ENCODE peak calls at places on chromosome 16, in nine cellular contexts. G is H1, Q is fibroblast of lung, O is HCT116, Z is GM23248, N is K562, U is MM.1S, E is GM12878, X is PC-3. A is an unnamed sample.
A peak's percentile ranks its signal among the peaks of the same experiment; 100 is the strongest.

GRCh38 chr16:57799619-57800212 is 2.6 kb downstream of the KIFC3 start:
- DNase-seq in Z (no peak), G (no peak), X (no peak), Q (no peak), E (no peak), U (no peak), O (no peak), N (no peak), A (peak; percentile 55)

GRCh38 chr16:30351586-30352419 is 3.3 kb downstream of the CD2BP2 start:
- DNase-seq in U (no peak), G (no peak), Z (peak; percentile 96), O (peak; percentile 39), N (no peak), X (peak; percentile 88), Q (peak; percentile 92), E (no peak), A (no peak)

GRCh38 chr16:62253926-62254325 is 217.7 kb upstream of the CDH8 start:
- DNase-seq in Z (no peak), X (no peak), N (no peak), G (no peak), Q (no peak), O (no peak), U (no peak), E (no peak), A (no peak)

GRCh38 chr16:19463468-19464315 is 46.0 kb downstream of the TMC5 start:
- DNase-seq in N (no peak), Q (no peak), U (no peak), Z (no peak), E (no peak), X (peak; percentile 19), O (no peak), G (no peak), A (no peak)

GRCh38 chr16:9122969-9123368 is 31.5 kb downstream of the HAPSTR1 start:
- DNase-seq in O (no peak), Z (no peak), E (no peak), N (no peak), X (no peak), G (no peak), U (no peak), Q (no peak), A (no peak)

GRCh38 chr16:69408451-69408850 is 16.0 kb upstream of the CYB5B start:
- DNase-seq in O (peak; percentile 93), N (no peak), E (no peak), X (no peak), Q (peak; percentile 23), Z (no peak), G (no peak), U (no peak), A (no peak)

GRCh38 chr16:17590711-17591654 is 120.2 kb upstream of the XYLT1 start:
- DNase-seq in Q (peak; percentile 37), N (no peak), X (no peak), E (no peak), Z (peak; percentile 72), U (no peak), G (no peak), O (no peak), A (peak; percentile 71)

GRCh38 chr16:85990861-85991301 is 91.9 kb downstream of the IRF8 start:
- DNase-seq in Q (no peak), N (no peak), E (peak; percentile 68), G (no peak), X (no peak), Z (no peak), O (no peak), U (no peak), A (no peak)

GRCh38 chr16:72875291-72876036 is 172.5 kb downstream of the ZFHX3 start:
- DNase-seq in X (peak; percentile 26), U (no peak), G (no peak), O (no peak), Q (no peak), E (no peak), Z (no peak), N (no peak), A (no peak)

GRCh38 chr16:48353565-48354163 is 31.5 kb downstream of the SIAH1 start:
- DNase-seq in E (peak; percentile 37), N (peak; percentile 74), Z (peak; percentile 89), U (peak; percentile 70), G (peak; percentile 63), O (peak; percentile 51), X (peak; percentile 69), Q (peak; percentile 60), A (peak; percentile 73)

GRCh38 chr16:29784901-29785500 is 5.5 kb upstream of the KIF22 start:
- DNase-seq in Z (peak; percentile 86), X (no peak), U (peak; percentile 27), G (peak; percentile 95), Q (peak; percentile 58), E (no peak), O (no peak), N (peak; percentile 76), A (no peak)

GRCh38 chr16:77422196-77422784 is 12.5 kb downstream of the ADAMTS18 start:
- DNase-seq in Z (no peak), Q (no peak), E (no peak), G (no peak), X (no peak), N (no peak), U (no peak), O (no peak), A (no peak)

GRCh38 chr16:1220841-1221627 is 4.0 kb downstream of the TPSG1 start:
- DNase-seq in N (peak; percentile 41), X (no peak), Z (no peak), E (no peak), G (no peak), O (no peak), U (no peak), Q (no peak), A (no peak)
- TF ChIP-seq EZH2 in N (no peak), X (no peak), Z (no peak), E (no peak), G (no peak), O (no peak), U (no peak), Q (no peak), A (no peak)

DNA sequence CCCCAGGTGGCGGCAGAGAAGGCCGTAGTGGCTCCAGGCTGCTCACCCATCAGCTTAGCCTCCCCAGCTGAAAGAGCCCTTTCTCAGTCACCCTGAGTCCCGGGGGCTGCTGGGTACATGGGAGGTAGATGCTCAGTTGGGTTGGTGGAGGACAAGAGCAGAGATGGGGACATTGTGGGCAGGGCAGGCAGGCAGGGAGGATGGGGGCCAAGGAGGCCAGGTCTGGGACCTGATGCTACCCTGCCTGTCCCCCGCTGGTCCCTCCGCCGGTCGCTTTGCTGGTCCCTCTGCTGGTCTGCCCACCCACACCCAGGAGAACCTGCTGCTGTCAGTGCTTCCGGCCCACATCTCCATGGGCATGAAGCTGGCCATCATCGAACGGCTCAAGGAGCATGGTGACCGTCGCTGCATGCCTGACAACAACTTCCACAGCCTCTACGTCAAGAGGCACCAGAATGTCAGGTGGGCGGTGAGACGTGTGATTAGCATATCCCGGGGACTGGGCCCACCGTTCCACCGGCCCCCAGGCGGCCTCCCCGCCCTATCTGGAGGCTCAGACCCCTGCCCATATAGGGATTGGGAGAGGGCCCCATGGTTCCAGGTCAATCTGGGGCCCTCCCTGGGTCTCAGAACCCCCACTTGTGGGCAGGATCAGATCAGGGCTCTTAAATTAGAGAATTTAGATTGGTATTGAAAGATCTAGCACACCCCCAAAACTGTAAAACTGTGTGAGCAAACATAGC is 26.9 kb downstream of the ADCY7 start:
- DNase-seq in G (no peak), X (no peak), Q (no peak), U (no peak), O (no peak), N (no peak), Z (no peak), E (no peak), A (no peak)
- H3K4me1 ChIP-seq in G (no peaks in the 10 kb centered on the region), X (no peaks in the 10 kb centered on the region), Q (no peaks in the 10 kb centered on the region), U (no peaks in the 10 kb centered on the region), O (no peaks in the 10 kb centered on the region), N (no peaks in the 10 kb centered on the region), Z (no peaks in the 10 kb centered on the region), E (no peaks in the 10 kb centered on the region), A (no peaks in the 10 kb centered on the region)

GRCh38 chr16:1613240-1613639 is 1.1 kb downstream of the CRAMP1 start:
- DNase-seq in O (no peak), U (peak; percentile 42), E (no peak), Z (peak; percentile 51), Q (no peak), X (peak; percentile 6), G (no peak), N (no peak), A (peak; percentile 18)
- H2AFZ ChIP-seq in O (no peak overlapping the region), U (peak overlapping the region; percentile 43), E (no peak overlapping the region), Z (peak overlapping the region; percentile 31), Q (no peak overlapping the region), X (no peak overlapping the region), G (no peak overlapping the region), N (peak overlapping the region; percentile 48), A (peak overlapping the region; percentile 33)

GRCh38 chr16:79388396-79388795 is 212.1 kb downstream of the MAF start:
- DNase-seq in E (no peak), G (no peak), U (no peak), O (no peak), Q (no peak), X (no peak), Z (no peak), N (no peak), A (no peak)

GRCh38 chr16:79393121-79393520 is 207.4 kb downstream of the MAF start:
- DNase-seq in Z (no peak), G (no peak), X (no peak), N (no peak), Q (no peak), O (no peak), E (no peak), U (no peak), A (no peak)

GRCh38 chr16:79391395-79391794 is 209.1 kb downstream of the MAF start:
- DNase-seq in Z (no peak), O (no peak), N (no peak), G (no peak), E (no peak), X (no peak), U (no peak), Q (no peak), A (peak; percentile 34)

GRCh38 chr16:79392081-79392480 is 208.5 kb downstream of the MAF start:
- DNase-seq in Q (no peak), N (no peak), U (no peak), O (no peak), G (no peak), X (no peak), Z (no peak), E (no peak), A (no peak)

GRCh38 chr16:79390481-79391051 is 210.0 kb downstream of the MAF start:
- DNase-seq in Q (no peak), N (no peak), Z (no peak), G (no peak), X (no peak), O (no peak), U (no peak), E (no peak), A (no peak)
- TF ChIP-seq EZH2 in Q (no peak), N (no peak), Z (no peak), G (no peak), X (no peak), O (no peak), U (no peak), E (no peak), A (no peak)